ENCODE peak calls at places on chromosomes 11 and 22, in nine cellular contexts. P, S, E, A, Y, Q, N, I and H are unnamed samples.

GRCh38 chr22:30325065-30325720 is 1.5 kb downstream of the TBC1D10A start:
- DNase-seq in I (no peak), N (no peak), Q (no peak), S (peak), Y (peak), P (peak), A (no peak), E (peak), H (peak)

GRCh38 chr22:50144005-50144614 is 26.4 kb upstream of the PANX2 start:
- DNase-seq in N (no peak), Q (no peak), E (no peak), A (no peak), Y (no peak), P (no peak), S (no peak), I (no peak), H (no peak)

GRCh38 chr11:62933285-62933684 is 12.1 kb upstream of the CHRM1 start:
- DNase-seq in Y (no peak), S (no peak), I (no peak), N (no peak), Q (no peak), A (no peak), P (no peak), E (no peak), H (no peak)

GRCh38 chr22:42018224-42018623 is 19.6 kb downstream of the WBP2NL start:
- DNase-seq in N (no peak), P (no peak), S (no peak), Y (no peak), E (no peak), Q (no peak), A (no peak), I (no peak), H (no peak)

GRCh38 chr22:46501701-46502100 is 35.7 kb downstream of the CELSR1 start:
- DNase-seq in I (no peak), S (peak), Y (peak), E (peak), A (peak), N (no peak), Q (no peak), P (no peak), H (no peak)

GRCh38 chr11:65403607-65404121 is 17.2 kb downstream of the FRMD8 start:
- DNase-seq in A (no peak), Y (no peak), I (no peak), N (no peak), S (peak), Q (no peak), P (no peak), E (no peak), H (no peak)

GRCh38 chr22:30861688-30862552 is 106.7 kb downstream of the MORC2 start:
- DNase-seq in E (no peak), S (no peak), A (no peak), I (peak), N (no peak), Y (no peak), P (no peak), Q (no peak), H (no peak)

GRCh38 chr11:69300124-69301032 is 6.4 kb downstream of the MYEOV start:
- DNase-seq in Q (no peak), A (no peak), I (no peak), E (peak), N (no peak), S (peak), P (no peak), Y (peak), H (peak)

GRCh38 chr22:28297504-28297903 is 378.4 kb upstream of the PITPNB start:
- DNase-seq in Y (no peak), E (no peak), P (no peak), A (no peak), N (no peak), S (no peak), Q (no peak), I (no peak), H (no peak)

GRCh38 chr11:119758291-119758690 is 29.3 kb upstream of the NECTIN1 start:
- DNase-seq in S (peak), I (no peak), Q (no peak), P (no peak), N (no peak), A (no peak), E (no peak), Y (peak), H (peak)

GRCh38 chr11:67302571-67303131 is 679 bp upstream of the SSH3 start:
- DNase-seq in Y (no peak), N (no peak), I (no peak), S (peak), E (no peak), Q (no peak), P (no peak), A (no peak), H (no peak)

GRCh38 chr11:35348898-35349687 is 70.3 kb downstream of the SLC1A2 start:
- DNase-seq in Y (no peak), A (no peak), Q (peak), P (no peak), I (no peak), S (no peak), E (no peak), N (no peak), H (no peak)

GRCh38 chr22:46748948-46749681 is 11.1 kb upstream of the CERK start:
- DNase-seq in I (no peak), Y (peak), Q (peak), A (no peak), E (no peak), S (peak), P (no peak), N (peak), H (no peak)

GRCh38 chr11:118635642-118636041 is 28.2 kb downstream of the PHLDB1 start:
- DNase-seq in A (no peak), P (no peak), E (no peak), Y (no peak), N (no peak), Q (no peak), I (no peak), S (peak), H (no peak)

GRCh38 chr11:64649304-64649703 is 58.3 kb downstream of the SLC22A12 start:
- DNase-seq in S (peak), N (no peak), Q (no peak), P (peak), E (no peak), A (no peak), I (no peak), Y (peak), H (no peak)

GRCh38 chr11:72983560-72983959 is 158.6 kb downstream of the FCHSD2 start:
- DNase-seq in A (no peak), Q (no peak), E (no peak), I (no peak), N (no peak), P (no peak), Y (no peak), S (no peak), H (no peak)

GRCh38 chr11:105821781-105822180 is 200.3 kb downstream of the MSANTD4 start:
- DNase-seq in Y (no peak), N (no peak), I (no peak), P (no peak), Q (no peak), E (no peak), A (no peak), S (no peak), H (no peak)

GRCh38 chr11:68341557-68342458 is 29.4 kb downstream of the LRP5 start:
- DNase-seq in I (no peak), Y (no peak), S (no peak), A (no peak), P (no peak), E (no peak), N (no peak), Q (no peak), H (no peak)

GRCh38 chr11:72712168-72712721 is 38.0 kb upstream of the PDE2A start:
- DNase-seq in Y (no peak), P (peak), I (no peak), Q (no peak), E (no peak), N (no peak), A (no peak), S (peak), H (no peak)

GRCh38 chr11:103537904-103538502 is 428.8 kb downstream of the DYNC2H1 start:
- DNase-seq in Q (no peak), P (no peak), A (no peak), E (no peak), Y (peak), I (no peak), S (peak), N (no peak), H (no peak)

GRCh38 chr11:2944530-2944929 is 15.3 kb upstream of the PHLDA2 start:
- DNase-seq in Y (no peak), S (no peak), P (peak), I (no peak), Q (no peak), N (no peak), A (no peak), E (no peak), H (no peak)

GRCh38 chr11:66846671-66847091 is 3.4 kb downstream of the RCE1 start:
- DNase-seq in Q (no peak), N (no peak), Y (no peak), E (no peak), A (no peak), I (no peak), S (peak), P (no peak), H (no peak)

GRCh38 chr22:39117585-39118191 is 20.6 kb downstream of the APOBEC3H start:
- DNase-seq in Q (peak), E (no peak), S (peak), A (peak), P (no peak), I (no peak), N (peak), Y (peak), H (no peak)

GRCh38 chr11:66335531-66336233 is 552 bp downstream of the RIN1 start:
- DNase-seq in E (peak), A (no peak), P (peak), Y (peak), N (no peak), Q (peak), S (peak), I (peak), H (no peak)

GRCh38 chr11:13012037-13012693 is 3.0 kb downstream of the RASSF10 start:
- DNase-seq in N (no peak), A (no peak), S (no peak), P (no peak), Q (no peak), E (peak), I (no peak), Y (no peak), H (no peak)

GRCh38 chr22:48701296-48702030 is 1126.2 kb downstream of the BRD1 start:
- DNase-seq in Y (no peak), Q (no peak), S (no peak), I (no peak), P (no peak), A (no peak), E (no peak), N (no peak), H (no peak)

GRCh38 chr11:104219081-104219480 is 55.1 kb upstream of the PDGFD start:
- DNase-seq in I (no peak), S (peak), P (no peak), Q (no peak), A (no peak), E (no peak), N (no peak), Y (no peak), H (no peak)

GRCh38 chr22:50399751-50400331 is 56.7 kb downstream of the PPP6R2 start:
- DNase-seq in N (no peak), A (no peak), P (no peak), E (no peak), I (no peak), Y (peak), Q (no peak), S (peak), H (peak)

GRCh38 chr11:128555606-128556005 is 31.8 kb downstream of the ETS1 start:
- DNase-seq in Y (peak), I (no peak), S (peak), A (no peak), E (no peak), Q (no peak), P (no peak), N (no peak), H (no peak)

GRCh38 chr11:17978553-17979287 is 34.1 kb downstream of the SERGEF start:
- DNase-seq in E (peak), S (peak), Q (no peak), N (no peak), I (no peak), A (no peak), Y (peak), P (peak), H (peak)

GRCh38 chr22:17194213-17194612 is 25.0 kb downstream of the ADA2 start:
- DNase-seq in P (no peak), Q (no peak), S (no peak), E (no peak), N (no peak), A (no peak), Y (no peak), I (no peak), H (no peak)

GRCh38 chr11:77040401-77040777 is 6.2 kb downstream of the B3GNT6 start:
- DNase-seq in I (no peak), S (no peak), Y (no peak), N (no peak), Q (no peak), P (no peak), E (no peak), A (no peak), H (no peak)

GRCh38 chr22:21778705-21779363 is 43.2 kb upstream of the YPEL1 start:
- DNase-seq in I (no peak), S (peak), N (no peak), P (no peak), A (peak), Y (peak), E (peak), Q (no peak), H (no peak)

GRCh38 chr11:120527111-120527748 is 15.7 kb downstream of the GRIK4 start:
- DNase-seq in P (peak), E (no peak), A (no peak), S (peak), Y (peak), N (no peak), Q (no peak), I (no peak), H (peak)

GRCh38 chr22:32539631-32540449 is 65.2 kb downstream of the FBXO7 start:
- DNase-seq in Y (peak), N (no peak), S (no peak), E (no peak), I (no peak), A (no peak), P (no peak), Q (no peak), H (no peak)

GRCh38 chr11:111067994-111068393 is 177.5 kb upstream of the POU2AF2 start:
- DNase-seq in Q (no peak), I (no peak), N (no peak), E (no peak), P (no peak), A (no peak), Y (no peak), S (no peak), H (no peak)

GRCh38 chr22:46090631-46091201 is 59.6 kb upstream of the PPARA start:
- DNase-seq in Q (no peak), A (no peak), P (no peak), Y (peak), N (no peak), E (no peak), I (no peak), S (peak), H (peak)